ENCODE peak calls at places on chromosomes 7 and 10, in six cellular contexts. N is breast epithelium, U is prostate gland, X is spleen, K is stomach, F is transverse colon. D is an unnamed sample. For H3K27me3, the result is how much of the 10 kb centered on the place peaks cover.

GRCh38 chr10:124676416-124677062 is 67.6 kb downstream of the FAM53B start:
- DNase-seq in N (no peak), X (no peak), K (no peak), F (no peak), U (no peak), D (no peak)

GRCh38 chr10:3323865-3324498 is 151.4 kb upstream of the PITRM1 start:
- DNase-seq in F (no peak), U (no peak), K (no peak), N (no peak), X (no peak), D (no peak)

GRCh38 chr10:50447691-50448090 is 176.1 kb downstream of the SGMS1 start:
- DNase-seq in F (no peak), N (no peak), K (no peak), X (no peak), U (no peak), D (no peak)

GRCh38 chr7:79293655-79294142 is 159.8 kb downstream of the MAGI2 start:
- DNase-seq in K (peak), X (no peak), N (peak), U (no peak), F (peak), D (peak)

GRCh38 chr10:59456199-59456598 is 93.8 kb upstream of the FAM13C start:
- DNase-seq in F (no peak), K (no peak), U (no peak), N (no peak), X (no peak), D (no peak)

GRCh38 chr10:103693070-103693811 is 162.1 kb downstream of the SH3PXD2A start:
- DNase-seq in F (peak), X (no peak), N (no peak), U (no peak), K (no peak), D (no peak)

GRCh38 chr7:6651866-6652445 is 14.8 kb downstream of the ZNF316 start:
- DNase-seq in U (no peak), N (peak), F (no peak), K (no peak), X (no peak), D (no peak)

GRCh38 chr7:155644971-155645509 is 579 bp downstream of the RBM33 start:
- DNase-seq in K (peak), X (peak), U (peak), N (no peak), F (peak), D (peak)

GRCh38 chr10:1242975-1243374 is 186.8 kb downstream of the WDR37 start:
- DNase-seq in N (no peak), F (no peak), X (peak), U (no peak), K (no peak), D (no peak)

GRCh38 chr7:43071604-43072003 is 40.8 kb upstream of the HECW1 start:
- DNase-seq in U (no peak), N (no peak), X (no peak), F (no peak), K (no peak), D (no peak)

GRCh38 chr10:83301732-83302131 is 837.6 kb upstream of the GHITM start:
- DNase-seq in U (no peak), N (no peak), X (no peak), K (no peak), F (no peak), D (no peak)

GRCh38 chr7:114889646-114890285 is 32.1 kb upstream of the MDFIC start:
- DNase-seq in X (no peak), U (no peak), F (no peak), K (no peak), N (no peak), D (no peak)

GRCh38 chr10:71863203-71863602 is 12.2 kb upstream of the PSAP start:
- DNase-seq in K (no peak), F (no peak), X (peak), N (no peak), U (no peak), D (no peak)

GRCh38 chr10:4982764-4983226 is 19.6 kb downstream of the AKR1C1 start:
- DNase-seq in N (no peak), X (no peak), K (peak), F (no peak), U (no peak), D (peak)

GRCh38 chr10:103125323-103126267 is 67.5 kb downstream of the NT5C2 start:
- DNase-seq in X (no peak), N (no peak), F (no peak), U (no peak), K (no peak), D (no peak)

GRCh38 chr10:37053476-37053875 is 71.9 kb upstream of the ANKRD30A start:
- DNase-seq in K (no peak), N (no peak), U (no peak), X (no peak), F (no peak), D (no peak)

GRCh38 chr10:20990604-20991003 is 93.5 kb upstream of the NEBL start:
- DNase-seq in X (no peak), K (no peak), N (no peak), U (no peak), F (no peak), D (no peak)

GRCh38 chr7:50644114-50644513 is 78.9 kb upstream of the DDC start:
- DNase-seq in X (no peak), U (no peak), N (no peak), K (no peak), F (no peak), D (no peak)

GRCh38 chr7:86961686-86962085 is 97.8 kb downstream of the ELAPOR2 start:
- DNase-seq in X (no peak), N (no peak), U (no peak), K (no peak), F (no peak), D (no peak)

GRCh38 chr7:114409750-114410149 is 4.9 kb upstream of the FOXP2 start:
- DNase-seq in X (no peak), N (no peak), U (no peak), F (no peak), K (no peak), D (no peak)

GRCh38 chr7:91212592-91212991 is 51.6 kb upstream of the FZD1 start:
- DNase-seq in X (no peak), K (no peak), N (no peak), U (no peak), F (no peak), D (no peak)

GRCh38 chr10:50990568-50991495 is 83.5 kb upstream of the PRKG1 start:
- DNase-seq in U (no peak), X (no peak), K (no peak), N (no peak), F (peak), D (peak)

GRCh38 chr10:103678104-103678526 is 177.3 kb downstream of the SH3PXD2A start:
- DNase-seq in K (peak), F (peak), U (peak), X (peak), N (no peak), D (peak)

GRCh38 chr10:101770331-101771215 is 5.3 kb downstream of the FGF8 start:
- DNase-seq in F (no peak), N (no peak), K (peak), U (no peak), X (no peak), D (no peak)

GRCh38 chr10:32055478-32056135 is 618 bp downstream of the KIF5B start:
- DNase-seq in F (peak), X (peak), U (peak), N (peak), K (peak), D (peak)

GRCh38 chr7:134770676-134771075 is 8.8 kb upstream of the CALD1 start:
- DNase-seq in K (no peak), F (no peak), X (no peak), U (no peak), N (no peak), D (no peak)

GRCh38 chr10:12697741-12698140 is 303.8 kb downstream of the CCDC3 start:
- DNase-seq in X (no peak), F (no peak), K (no peak), N (no peak), U (no peak), D (peak)

GRCh38 chr7:84336303-84336702 is 141.7 kb upstream of the SEMA3A start:
- DNase-seq in F (no peak), U (no peak), K (no peak), N (no peak), X (no peak), D (no peak)

GRCh38 chr10:133096616-133097269 is 9.0 kb downstream of the ADGRA1 start:
- DNase-seq in K (no peak), U (no peak), N (no peak), X (no peak), F (no peak), D (no peak)

GRCh38 chr7:4973728-4974198 is 14.8 kb upstream of the MMD2 start:
- DNase-seq in X (peak), U (peak), N (peak), F (peak), K (peak), D (peak)

GRCh38 chr10:3528271-3528670 is 256.7 kb downstream of the KLF6 start:
- DNase-seq in N (no peak), X (no peak), F (no peak), U (no peak), K (no peak), D (no peak)

DNA sequence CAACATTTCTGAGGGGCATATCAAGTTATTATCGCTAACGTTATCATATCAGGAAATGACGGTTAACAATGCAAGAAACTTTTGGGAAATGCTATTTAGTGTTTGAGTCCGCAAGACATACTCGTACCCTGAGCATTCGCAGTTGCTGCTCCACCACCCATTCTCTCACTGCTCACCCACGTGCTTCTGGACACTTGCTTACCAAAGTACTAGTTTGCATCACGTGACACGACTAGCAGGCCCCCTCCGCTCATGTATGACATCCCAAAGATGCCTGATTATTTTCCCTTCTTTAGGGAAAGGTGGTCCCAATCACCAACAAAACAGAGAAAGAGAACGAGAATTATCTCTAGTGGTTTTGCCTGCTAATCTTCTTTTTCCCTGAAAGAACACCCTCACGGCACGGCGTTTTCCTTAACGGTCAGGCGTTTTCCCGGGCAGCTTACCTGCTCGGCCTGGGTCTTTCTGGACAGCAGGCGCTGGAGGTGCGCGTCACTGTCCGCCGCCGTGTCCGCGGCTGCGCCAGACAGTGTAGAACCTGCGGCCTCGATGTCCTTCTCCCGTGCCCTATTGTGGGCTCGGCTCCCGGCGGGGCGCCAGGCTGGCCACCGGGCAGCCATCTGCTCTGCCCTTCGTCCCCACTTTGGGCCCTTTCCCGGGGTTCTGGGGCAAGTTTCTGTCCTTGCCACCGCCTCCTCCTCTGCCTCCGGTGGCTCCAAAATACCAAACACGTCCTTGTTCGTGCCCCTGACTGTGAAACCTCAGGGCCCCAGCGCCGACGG is at the start of gene SUPV3L1:
- DNase-seq in K (peak), F (peak), U (peak), N (peak), X (peak), D (peak)
- TF ChIP-seq POLR2A in K (no peak), F (peak), U (no peak), N (peak), X (peak), D (peak)

GRCh38 chr7:128122577-128123290 is 91.5 kb upstream of the LRRC4 start:
- DNase-seq in X (peak), K (no peak), N (no peak), U (no peak), F (no peak), D (no peak)
- H3K27me3 ChIP-seq in X (under half), K (under half), N (under half), U (under half), F (under half), D (under half)

GRCh38 chr10:131935260-131935659 is 34.5 kb downstream of the PPP2R2D start:
- DNase-seq in K (no peak), F (no peak), X (peak), U (no peak), N (no peak), D (no peak)

GRCh38 chr10:131934769-131935168 is 34.0 kb downstream of the PPP2R2D start:
- DNase-seq in K (peak), F (no peak), X (peak), N (no peak), U (no peak), D (no peak)

GRCh38 chr10:131931981-131932380 is 31.2 kb downstream of the PPP2R2D start:
- DNase-seq in F (no peak), K (peak), U (no peak), N (no peak), X (peak), D (no peak)

GRCh38 chr10:131933695-131934086 is 32.9 kb downstream of the PPP2R2D start:
- DNase-seq in K (no peak), U (no peak), F (no peak), N (no peak), X (no peak), D (no peak)

GRCh38 chr10:131933016-131933694 is 32.3 kb downstream of the PPP2R2D start:
- DNase-seq in U (no peak), K (no peak), F (peak), N (no peak), X (peak), D (no peak)
- H3K27ac ChIP-seq in U (no peak), K (no peak), F (peak), N (no peak), X (no peak), D (no peak)

DNA sequence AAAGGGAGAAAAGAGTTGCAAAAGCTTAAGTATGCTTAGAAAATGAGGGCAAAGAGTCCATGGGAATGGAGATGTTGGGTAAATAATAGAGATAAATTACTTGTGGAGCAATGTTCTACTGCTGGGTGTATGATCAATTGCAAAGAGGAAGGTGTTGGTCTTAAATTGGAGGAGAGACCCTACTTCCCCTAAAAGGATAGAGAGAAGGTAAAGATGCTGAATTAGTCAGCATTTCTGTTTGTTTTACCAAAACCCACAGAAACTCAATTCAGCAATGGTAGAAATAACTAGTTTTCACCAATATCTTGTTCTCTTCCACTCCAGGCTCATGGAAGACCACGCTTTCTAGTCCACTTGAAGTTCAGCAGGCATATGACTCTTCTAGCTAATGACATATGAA is 32.1 kb downstream of the ASB4 start:
- DNase-seq in N (no peak), K (no peak), F (no peak), U (no peak), X (no peak), D (no peak)
- TF ChIP-seq POLR2A in N (no peak), K (no peak), F (no peak), U (no peak), X (no peak), D (no peak)